ENCODE peak calls at places on chromosomes 3 and 15, in seven cellular contexts. B is transverse colon, T is PC-3, H is mucosa of descending colon, Q is fibroblast of lung, C is AG09309, W is astrocyte of the cerebellum. U is an unnamed sample.

GRCh38 chr3:134361162-134361831 is 12.9 kb downstream of the AMOTL2 start:
- DNase-seq in B (peak), T (no peak), H (no peak), Q (no peak), C (no peak), W (no peak), U (no peak)

GRCh38 chr3:127990051-127990450 is 62.2 kb upstream of the SEC61A1 start:
- DNase-seq in B (no peak), T (no peak), H (no peak), Q (no peak), C (no peak), W (no peak), U (no peak)

GRCh38 chr15:31405200-31405929 is 78.7 kb downstream of the KLF13 start:
- DNase-seq in B (no peak), T (peak), H (no peak), Q (peak), C (no peak), W (no peak), U (no peak)

GRCh38 chr3:160296591-160296990 is 71.4 kb downstream of the C3orf80 start:
- DNase-seq in B (no peak), T (no peak), H (no peak), Q (peak), C (peak), W (no peak), U (no peak)

GRCh38 chr3:165125836-165126235 is 47.5 kb upstream of the SI start:
- DNase-seq in B (no peak), T (no peak), H (no peak), Q (no peak), C (no peak), W (no peak), U (no peak)

GRCh38 chr15:65980824-65981456 is 111.6 kb downstream of the RAB11A start:
- DNase-seq in B (peak), T (peak), H (peak), Q (peak), C (peak), W (peak), U (peak)

GRCh38 chr15:88023956-88024355 is 232.6 kb downstream of the NTRK3 start:
- DNase-seq in B (no peak), T (no peak), H (no peak), Q (peak), C (no peak), W (no peak), U (no peak)

GRCh38 chr3:149080699-149081091 is 5.6 kb downstream of the HLTF start:
- DNase-seq in B (no peak), T (peak), H (no peak), Q (peak), C (no peak), W (no peak), U (no peak)

GRCh38 chr15:68330911-68331310 is 53.4 kb downstream of the FEM1B start:
- DNase-seq in B (no peak), T (no peak), H (no peak), Q (no peak), C (no peak), W (peak), U (no peak)

GRCh38 chr15:74258456-74259323 is 22.6 kb downstream of the CCDC33 start:
- DNase-seq in B (no peak), T (no peak), H (no peak), Q (no peak), C (no peak), W (no peak), U (no peak)

GRCh38 chr3:56342475-56342874 is 125.8 kb downstream of the ERC2 start:
- DNase-seq in B (no peak), T (no peak), H (no peak), Q (no peak), C (no peak), W (no peak), U (no peak)

GRCh38 chr3:56351496-56351895 is 116.8 kb downstream of the ERC2 start:
- DNase-seq in B (no peak), T (no peak), H (no peak), Q (no peak), C (no peak), W (no peak), U (no peak)

GRCh38 chr3:56347219-56347871 is 120.9 kb downstream of the ERC2 start:
- DNase-seq in B (peak), T (peak), H (peak), Q (no peak), C (no peak), W (no peak), U (no peak)
- TF ChIP-seq CTCF in B (no peak), T (peak), H (no peak), Q (no peak), C (peak), W (peak), U (peak)

GRCh38 chr15:100592898-100593297 is 9.1 kb downstream of the LINS1 start:
- DNase-seq in B (no peak), T (no peak), H (no peak), Q (peak), C (peak), W (no peak), U (no peak)

GRCh38 chr15:100596792-100597191 is 5.2 kb downstream of the LINS1 start:
- DNase-seq in B (peak), T (no peak), H (no peak), Q (peak), C (no peak), W (no peak), U (no peak)

GRCh38 chr15:100591835-100592234 is 10.1 kb downstream of the LINS1 start:
- DNase-seq in B (no peak), T (no peak), H (no peak), Q (no peak), C (no peak), W (no peak), U (no peak)

GRCh38 chr15:100595964-100596363 is 6.0 kb downstream of the LINS1 start:
- DNase-seq in B (no peak), T (no peak), H (no peak), Q (no peak), C (no peak), W (no peak), U (no peak)

GRCh38 chr15:100593431-100593830 is 8.6 kb downstream of the LINS1 start:
- DNase-seq in B (no peak), T (no peak), H (no peak), Q (no peak), C (no peak), W (no peak), U (no peak)
- H3K4me3 ChIP-seq in B (no peak), T (no peak), H (no peak), Q (no peak), C (no peak), W (no peak), U (no peak)

DNA sequence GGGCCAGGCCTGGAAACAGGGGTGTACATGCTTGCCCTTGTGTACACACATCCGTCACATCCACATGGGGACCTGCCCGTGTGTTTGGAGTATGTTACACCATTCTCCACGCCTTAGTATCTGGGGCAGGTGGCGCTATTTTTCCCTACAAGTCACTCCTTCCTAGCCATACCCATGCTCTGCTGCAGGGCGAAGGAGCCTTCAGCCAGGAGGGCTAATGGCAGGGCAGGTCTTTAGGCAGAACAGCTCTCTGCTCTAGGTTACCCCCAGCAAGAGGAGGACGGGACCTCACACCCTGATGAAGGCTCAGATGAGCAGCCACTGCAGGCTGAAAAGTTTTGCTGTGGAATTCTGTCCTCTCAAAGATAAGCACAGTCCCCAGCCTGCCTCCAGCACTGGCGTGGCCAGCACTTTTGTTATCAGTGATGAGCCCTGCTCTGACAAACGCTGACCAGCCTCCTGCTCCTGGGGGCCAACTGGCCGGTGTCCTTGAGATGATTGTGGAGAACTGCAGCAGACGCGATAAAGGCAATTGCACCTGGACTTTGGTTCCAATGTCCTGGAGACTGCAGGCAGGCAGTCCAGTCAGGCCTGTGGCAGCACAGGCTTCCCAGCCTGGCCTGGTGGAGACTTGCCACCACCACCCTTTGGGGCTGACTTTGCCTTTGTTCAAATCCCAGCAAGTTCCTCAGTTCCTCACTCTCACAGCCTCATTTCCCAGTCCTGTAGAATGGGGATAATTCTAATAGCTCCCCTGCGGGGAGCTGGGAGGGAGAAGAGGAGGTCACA is 19.8 kb upstream of the PIGZ start:
- DNase-seq in B (peak), T (no peak), H (peak), Q (no peak), C (no peak), W (no peak), U (no peak)
- TF ChIP-seq CTCF in B (no peak), T (peak), H (no peak), Q (no peak), C (no peak), W (peak), U (peak)

DNA sequence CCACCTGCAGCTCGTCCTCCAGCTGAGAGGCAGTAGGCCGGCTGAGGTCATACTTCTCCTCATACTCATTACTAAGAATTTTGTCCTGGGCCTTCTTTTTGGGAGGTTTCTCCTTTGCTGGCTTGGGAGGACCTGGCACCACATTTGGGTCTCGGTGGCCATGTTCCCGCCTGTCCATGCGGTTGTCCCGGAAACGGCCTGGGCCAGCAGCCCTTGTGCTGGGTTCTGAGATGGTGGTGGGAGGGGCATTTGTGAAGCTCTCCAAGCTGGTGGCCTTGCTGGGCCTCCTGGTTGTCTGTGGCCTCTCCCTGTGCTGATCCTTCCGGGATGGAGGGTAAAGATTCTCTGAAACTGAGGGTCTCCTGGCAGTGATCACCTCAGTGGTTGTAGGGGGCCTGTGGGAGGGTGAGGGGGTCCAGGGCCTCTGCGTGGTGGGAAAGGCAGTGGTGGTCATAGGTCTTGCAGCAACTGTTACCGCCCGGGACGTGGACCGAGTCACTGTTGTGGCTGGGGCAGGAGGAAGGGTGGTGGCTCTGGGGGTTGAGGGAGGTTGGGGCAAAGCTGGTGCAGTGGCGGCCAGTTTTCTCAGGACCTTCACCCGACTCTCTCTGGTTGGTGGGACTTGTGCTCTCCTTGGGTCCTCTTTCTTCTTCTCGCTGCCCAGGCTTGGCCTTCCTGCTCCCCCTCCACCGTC is 2.5 kb downstream of the CCDC80 start:
- DNase-seq in B (no peak), T (no peak), H (no peak), Q (no peak), C (no peak), W (no peak), U (no peak)
- H3K4me3 ChIP-seq in B (peak), T (no peak), H (no peak), Q (peak), C (peak), W (peak), U (no peak)

DNA sequence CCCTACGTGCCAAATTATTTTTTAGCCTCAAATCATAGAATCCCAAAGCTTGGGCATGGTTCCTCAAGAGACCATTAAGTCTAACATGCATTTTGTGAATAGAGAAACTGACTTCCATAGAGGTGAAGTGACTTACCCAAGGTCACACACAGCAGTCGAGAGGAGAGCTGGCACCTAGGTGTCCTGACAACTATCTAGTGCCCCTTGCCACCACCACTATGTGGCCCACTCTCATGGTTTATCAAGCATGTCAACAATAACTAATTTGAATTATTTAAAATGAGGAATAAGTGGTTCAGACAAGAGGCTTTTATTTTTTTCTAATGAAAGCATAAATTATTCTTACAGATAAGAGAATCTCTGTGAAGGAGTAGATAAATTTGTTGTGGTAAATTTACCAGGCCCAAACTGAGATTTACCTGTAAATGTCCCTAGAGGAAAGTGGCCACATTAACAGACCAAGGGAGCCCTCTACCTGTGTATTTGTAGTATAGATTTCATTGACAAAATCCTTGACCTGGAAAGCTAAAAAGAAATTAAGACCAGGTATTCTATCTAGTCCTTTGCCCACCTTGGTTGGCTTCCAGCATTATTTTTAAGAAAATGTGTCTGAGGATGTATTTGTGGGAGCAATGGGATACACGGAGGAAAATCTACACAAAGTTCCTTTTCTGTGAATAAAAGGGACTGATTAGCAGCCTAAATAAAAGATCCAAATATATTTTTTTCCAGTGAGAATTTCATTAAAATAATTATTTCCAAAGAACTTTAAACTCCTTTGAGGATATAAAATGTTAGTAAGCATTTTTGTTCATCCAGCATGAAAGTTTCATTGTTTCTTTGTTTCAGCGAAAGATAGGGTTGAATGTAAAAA is 49.1 kb downstream of the IQCH start:
- DNase-seq in B (peak), T (peak), H (no peak), Q (peak), C (no peak), W (peak), U (no peak)
- TF ChIP-seq CTCF in B (peak), T (peak), H (no peak), Q (peak), C (peak), W (peak), U (peak)

U was measured in epithelial cell of proximal tubule.